ENCODE peak calls at places on chromosomes 3 and 15, in ten cellular contexts. One of them, this sample, is unnamed.

GRCh38 chr3:12393894-12394293 is 90.4 kb upstream of the TSEN2 start:
- DNase-seq in CD8-positive, alpha-beta memory T cell: no peak
- DNase-seq in heart right ventricle: no peak
- DNase-seq in pancreas: no peak
- DNase-seq in esophagus muscularis mucosa: no peak
- DNase-seq in cardiac muscle cell: no peak
- DNase-seq in CD4-positive, alpha-beta memory T cell: no peak
- DNase-seq in A549: no peak
- DNase-seq in psoas muscle: no peak
- DNase-seq in neural progenitor cell: no peak
- DNase-seq in this sample: no peak

GRCh38 chr3:41682996-41683395 is 278.9 kb downstream of the ULK4 start:
- DNase-seq in A549: no peak
- DNase-seq in cardiac muscle cell: no peak
- DNase-seq in CD4-positive, alpha-beta memory T cell: no peak
- DNase-seq in neural progenitor cell: no peak
- DNase-seq in heart right ventricle: no peak
- DNase-seq in CD8-positive, alpha-beta memory T cell: no peak
- DNase-seq in psoas muscle: no peak
- DNase-seq in esophagus muscularis mucosa: no peak
- DNase-seq in pancreas: no peak
- DNase-seq in this sample: no peak

GRCh38 chr3:183265157-183265642 is 12.1 kb downstream of the B3GNT5 start:
- DNase-seq in psoas muscle: no peak
- DNase-seq in cardiac muscle cell: no peak
- DNase-seq in heart right ventricle: peak; percentile 21
- DNase-seq in pancreas: no peak
- DNase-seq in CD4-positive, alpha-beta memory T cell: no peak
- DNase-seq in A549: no peak
- DNase-seq in CD8-positive, alpha-beta memory T cell: no peak
- DNase-seq in esophagus muscularis mucosa: no peak
- DNase-seq in neural progenitor cell: peak; percentile 82
- DNase-seq in this sample: no peak

GRCh38 chr15:66115568-66116206 is 137.9 kb downstream of the MEGF11 start:
- DNase-seq in heart right ventricle: no peak
- DNase-seq in neural progenitor cell: no peak
- DNase-seq in psoas muscle: no peak
- DNase-seq in pancreas: no peak
- DNase-seq in CD8-positive, alpha-beta memory T cell: peak; percentile 59
- DNase-seq in CD4-positive, alpha-beta memory T cell: peak; percentile 61
- DNase-seq in A549: no peak
- DNase-seq in esophagus muscularis mucosa: no peak
- DNase-seq in cardiac muscle cell: no peak
- DNase-seq in this sample: no peak

GRCh38 chr15:48650931-48651330 is 5.4 kb upstream of the FBN1 start:
- DNase-seq in heart right ventricle: no peak
- DNase-seq in A549: no peak
- DNase-seq in pancreas: no peak
- DNase-seq in CD4-positive, alpha-beta memory T cell: no peak
- DNase-seq in psoas muscle: no peak
- DNase-seq in CD8-positive, alpha-beta memory T cell: no peak
- DNase-seq in esophagus muscularis mucosa: peak; percentile 34
- DNase-seq in neural progenitor cell: no peak
- DNase-seq in cardiac muscle cell: no peak
- DNase-seq in this sample: no peak

GRCh38 chr3:13146643-13147143 is 73.5 kb upstream of the IQSEC1 start:
- DNase-seq in CD8-positive, alpha-beta memory T cell: no peak
- DNase-seq in CD4-positive, alpha-beta memory T cell: no peak
- DNase-seq in cardiac muscle cell: no peak
- DNase-seq in esophagus muscularis mucosa: no peak
- DNase-seq in heart right ventricle: no peak
- DNase-seq in A549: no peak
- DNase-seq in neural progenitor cell: no peak
- DNase-seq in psoas muscle: no peak
- DNase-seq in pancreas: no peak
- DNase-seq in this sample: no peak

GRCh38 chr15:84981054-84981710 is 474 bp upstream of the PDE8A start:
- DNase-seq in A549: peak; percentile 99
- DNase-seq in heart right ventricle: peak; percentile 97
- DNase-seq in esophagus muscularis mucosa: peak; percentile 96
- DNase-seq in cardiac muscle cell: peak; percentile 94
- DNase-seq in pancreas: peak; percentile 99
- DNase-seq in CD4-positive, alpha-beta memory T cell: peak; percentile 98
- DNase-seq in neural progenitor cell: peak; percentile 95
- DNase-seq in psoas muscle: peak; percentile 95
- DNase-seq in CD8-positive, alpha-beta memory T cell: peak; percentile 98
- DNase-seq in this sample: peak; percentile 85

GRCh38 chr3:356947-357346 is 160.4 kb downstream of the CHL1 start:
- DNase-seq in heart right ventricle: peak; percentile 17
- DNase-seq in esophagus muscularis mucosa: no peak
- DNase-seq in cardiac muscle cell: no peak
- DNase-seq in psoas muscle: no peak
- DNase-seq in CD4-positive, alpha-beta memory T cell: no peak
- DNase-seq in pancreas: no peak
- DNase-seq in A549: no peak
- DNase-seq in CD8-positive, alpha-beta memory T cell: no peak
- DNase-seq in neural progenitor cell: no peak
- DNase-seq in this sample: no peak

GRCh38 chr3:105394177-105394576 is 27.5 kb downstream of the ALCAM start:
- DNase-seq in CD4-positive, alpha-beta memory T cell: no peak
- DNase-seq in CD8-positive, alpha-beta memory T cell: no peak
- DNase-seq in pancreas: no peak
- DNase-seq in neural progenitor cell: no peak
- DNase-seq in cardiac muscle cell: no peak
- DNase-seq in A549: no peak
- DNase-seq in psoas muscle: no peak
- DNase-seq in esophagus muscularis mucosa: no peak
- DNase-seq in heart right ventricle: no peak
- DNase-seq in this sample: no peak

GRCh38 chr3:132253262-132253878 is 63.8 kb upstream of the ACP3 start:
- DNase-seq in A549: peak; percentile 23
- DNase-seq in neural progenitor cell: peak; percentile 71
- DNase-seq in esophagus muscularis mucosa: no peak
- DNase-seq in heart right ventricle: no peak
- DNase-seq in psoas muscle: no peak
- DNase-seq in CD4-positive, alpha-beta memory T cell: peak; percentile 3
- DNase-seq in pancreas: no peak
- DNase-seq in cardiac muscle cell: peak; percentile 66
- DNase-seq in CD8-positive, alpha-beta memory T cell: no peak
- DNase-seq in this sample: no peak

GRCh38 chr15:33013827-33014445 is 180.6 kb downstream of the FMN1 start:
- DNase-seq in heart right ventricle: no peak
- DNase-seq in CD4-positive, alpha-beta memory T cell: no peak
- DNase-seq in esophagus muscularis mucosa: no peak
- DNase-seq in psoas muscle: no peak
- DNase-seq in cardiac muscle cell: no peak
- DNase-seq in neural progenitor cell: no peak
- DNase-seq in A549: peak; percentile 75
- DNase-seq in pancreas: no peak
- DNase-seq in CD8-positive, alpha-beta memory T cell: no peak
- DNase-seq in this sample: no peak

GRCh38 chr15:63332367-63333078 is 49.1 kb downstream of the CA12 start:
- DNase-seq in psoas muscle: no peak
- DNase-seq in A549: peak; percentile 77
- DNase-seq in heart right ventricle: no peak
- DNase-seq in pancreas: no peak
- DNase-seq in CD4-positive, alpha-beta memory T cell: no peak
- DNase-seq in esophagus muscularis mucosa: no peak
- DNase-seq in CD8-positive, alpha-beta memory T cell: no peak
- DNase-seq in neural progenitor cell: no peak
- DNase-seq in cardiac muscle cell: no peak
- DNase-seq in this sample: no peak

DNA sequence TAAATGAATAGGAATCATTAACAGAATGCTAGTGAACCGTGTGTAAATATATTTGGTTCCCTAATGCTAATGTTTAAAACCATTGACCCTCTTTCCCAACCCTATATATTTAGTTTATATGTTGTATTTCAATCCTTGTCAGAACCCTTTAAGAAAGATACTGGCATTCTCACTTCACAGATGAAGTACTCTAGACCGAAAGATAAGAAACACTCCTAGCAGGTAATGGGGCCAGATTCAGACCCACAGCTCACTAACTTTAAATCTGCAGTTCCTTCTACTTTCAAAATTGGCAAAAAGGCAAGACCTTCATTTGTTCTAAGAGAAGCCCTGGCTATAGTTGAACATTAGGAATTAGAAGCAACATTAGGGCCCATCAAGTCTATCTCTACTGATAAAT is 42.3 kb upstream of the TM4SF4 start:
- DNase-seq in psoas muscle: no peak
- DNase-seq in neural progenitor cell: no peak
- DNase-seq in esophagus muscularis mucosa: no peak
- DNase-seq in cardiac muscle cell: no peak
- DNase-seq in heart right ventricle: no peak
- DNase-seq in pancreas: no peak
- DNase-seq in A549: no peak
- DNase-seq in CD8-positive, alpha-beta memory T cell: no peak
- DNase-seq in CD4-positive, alpha-beta memory T cell: no peak
- DNase-seq in this sample: no peak
- H3K27ac ChIP-seq in psoas muscle: no peak overlapping the region
- H3K27ac ChIP-seq in neural progenitor cell: no peak overlapping the region
- H3K27ac ChIP-seq in esophagus muscularis mucosa: no peak overlapping the region
- H3K27ac ChIP-seq in cardiac muscle cell: no peak overlapping the region
- H3K27ac ChIP-seq in heart right ventricle: no peak overlapping the region
- H3K27ac ChIP-seq in pancreas: no peak overlapping the region
- H3K27ac ChIP-seq in A549: no peak overlapping the region
- H3K27ac ChIP-seq in CD8-positive, alpha-beta memory T cell: no peak overlapping the region
- H3K27ac ChIP-seq in CD4-positive, alpha-beta memory T cell: no peak overlapping the region
- H3K27ac ChIP-seq in this sample: no peak overlapping the region

DNA sequence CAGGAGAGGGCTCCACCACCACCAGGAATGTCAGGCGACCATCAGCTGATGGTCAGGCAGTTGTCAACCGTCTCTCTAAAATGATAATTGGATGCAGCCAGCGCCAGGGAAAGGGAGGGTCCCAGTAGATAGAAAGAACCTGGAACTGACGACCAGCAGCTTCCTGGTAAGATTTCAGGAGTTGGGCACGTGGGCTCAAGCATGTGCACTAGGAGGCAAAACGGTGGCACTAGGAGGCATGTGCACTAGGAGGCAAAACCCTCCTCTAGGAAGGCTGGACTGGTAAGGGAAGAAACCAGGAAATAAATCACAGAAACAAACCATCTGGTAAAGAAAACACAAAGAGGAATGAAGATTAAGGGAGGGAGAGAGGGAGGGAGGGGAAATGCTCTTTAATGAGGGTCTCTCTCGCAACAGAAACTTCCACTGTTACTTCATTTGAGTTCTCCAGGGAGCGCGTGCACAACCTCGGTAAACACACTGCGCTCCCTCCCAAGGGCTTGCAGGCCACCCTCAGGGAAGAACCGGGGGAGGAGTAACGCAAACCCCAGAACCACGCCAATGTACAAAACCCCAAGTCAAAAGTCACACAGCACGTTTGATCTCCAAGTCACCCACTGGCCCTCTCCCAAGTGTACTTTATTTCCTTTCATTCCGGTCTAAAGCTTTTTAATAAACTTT is 116.7 kb downstream of the XXYLT1 start:
- DNase-seq in heart right ventricle: no peak
- DNase-seq in A549: no peak
- DNase-seq in CD8-positive, alpha-beta memory T cell: no peak
- DNase-seq in psoas muscle: no peak
- DNase-seq in pancreas: no peak
- DNase-seq in esophagus muscularis mucosa: no peak
- DNase-seq in CD4-positive, alpha-beta memory T cell: no peak
- DNase-seq in neural progenitor cell: no peak
- DNase-seq in cardiac muscle cell: no peak
- DNase-seq in this sample: no peak
- H3K4me1 ChIP-seq in heart right ventricle: peaks cover 69% of the 10 kb centered on the region
- H3K4me1 ChIP-seq in A549: peaks cover 7% of the 10 kb centered on the region
- H3K4me1 ChIP-seq in CD8-positive, alpha-beta memory T cell: peaks cover 6% of the 10 kb centered on the region
- H3K4me1 ChIP-seq in psoas muscle: peaks cover 21% of the 10 kb centered on the region
- H3K4me1 ChIP-seq in pancreas: no peaks in the 10 kb centered on the region
- H3K4me1 ChIP-seq in esophagus muscularis mucosa: peaks cover 71% of the 10 kb centered on the region
- H3K4me1 ChIP-seq in CD4-positive, alpha-beta memory T cell: peaks cover 16% of the 10 kb centered on the region
- H3K4me1 ChIP-seq in neural progenitor cell: peaks cover 64% of the 10 kb centered on the region
- H3K4me1 ChIP-seq in cardiac muscle cell: peaks cover 22% of the 10 kb centered on the region
- H3K4me1 ChIP-seq in this sample: peaks cover 17% of the 10 kb centered on the region

DNA sequence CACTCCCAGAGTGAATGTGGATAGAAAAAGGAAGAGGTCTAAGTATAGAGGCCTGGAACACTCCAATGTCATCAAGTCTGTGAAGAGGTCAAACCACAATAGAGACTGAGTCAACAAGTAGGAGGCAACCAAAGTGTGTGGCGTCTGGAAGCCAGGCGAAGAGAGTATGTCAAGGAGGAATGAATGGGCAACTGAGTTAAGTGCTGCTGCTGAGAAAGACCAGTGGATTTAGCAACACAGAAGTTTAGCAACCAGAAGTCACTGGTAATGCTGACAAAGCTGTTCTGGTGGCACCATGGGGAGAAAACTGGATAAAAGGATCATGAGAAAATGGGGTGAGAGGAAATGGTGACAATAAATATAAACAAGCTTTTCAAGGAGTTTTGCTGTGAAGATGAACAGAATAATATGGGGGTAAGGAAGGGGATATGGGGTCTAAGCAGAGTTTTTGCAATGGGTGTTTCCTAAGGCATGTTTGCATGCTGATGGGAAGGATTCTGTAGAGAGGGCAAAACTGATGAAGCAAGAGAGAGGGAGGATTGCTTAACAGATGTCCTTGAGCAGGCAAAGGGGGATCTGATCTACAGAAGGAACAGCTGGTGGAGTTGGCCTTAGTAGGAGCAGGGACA is 38.4 kb downstream of the PCOLCE2 start:
- DNase-seq in neural progenitor cell: no peak
- DNase-seq in heart right ventricle: no peak
- DNase-seq in cardiac muscle cell: no peak
- DNase-seq in psoas muscle: peak; percentile 21
- DNase-seq in CD4-positive, alpha-beta memory T cell: no peak
- DNase-seq in A549: peak; percentile 17
- DNase-seq in esophagus muscularis mucosa: no peak
- DNase-seq in CD8-positive, alpha-beta memory T cell: no peak
- DNase-seq in pancreas: no peak
- DNase-seq in this sample: no peak
- H3K4me3 ChIP-seq in neural progenitor cell: no peak overlapping the region
- H3K4me3 ChIP-seq in heart right ventricle: no peak overlapping the region
- H3K4me3 ChIP-seq in cardiac muscle cell: no peak overlapping the region
- H3K4me3 ChIP-seq in psoas muscle: no peak overlapping the region
- H3K4me3 ChIP-seq in CD4-positive, alpha-beta memory T cell: no peak overlapping the region
- H3K4me3 ChIP-seq in A549: no peak overlapping the region
- H3K4me3 ChIP-seq in esophagus muscularis mucosa: no peak overlapping the region
- H3K4me3 ChIP-seq in CD8-positive, alpha-beta memory T cell: no peak overlapping the region
- H3K4me3 ChIP-seq in pancreas: no peak overlapping the region
- H3K4me3 ChIP-seq in this sample: no peak overlapping the region

DNA sequence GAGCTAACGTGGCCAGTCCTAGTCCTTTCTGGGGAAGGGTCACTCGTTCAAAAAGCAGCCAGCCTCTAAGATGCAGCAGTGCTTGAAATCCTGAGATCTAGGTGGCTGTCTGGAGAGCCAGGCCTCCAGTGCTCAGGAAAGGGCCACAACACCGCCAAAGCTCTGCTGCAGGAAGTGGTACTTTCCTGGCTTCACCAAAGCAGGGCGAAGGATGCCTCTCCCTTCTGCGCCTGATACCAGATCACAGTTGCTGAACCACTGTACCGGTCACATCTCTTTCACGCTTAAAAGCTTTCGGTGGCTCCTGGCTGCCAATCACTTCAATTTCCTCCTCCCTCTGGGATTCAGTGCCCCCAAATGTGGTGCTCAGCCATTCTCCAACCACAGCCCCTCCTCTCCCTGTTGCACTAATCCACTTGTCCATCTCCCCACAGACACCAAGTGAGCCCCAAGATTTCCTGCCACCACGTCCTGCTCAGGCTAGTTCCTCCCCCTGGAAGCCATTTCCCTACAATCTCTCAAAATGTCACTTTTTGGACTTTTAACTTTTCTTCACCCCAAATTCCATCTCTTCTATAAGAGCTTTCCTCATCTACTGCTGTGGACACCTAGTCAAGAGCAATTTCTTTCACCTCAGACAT is 103.9 kb upstream of the LPP start:
- DNase-seq in A549: no peak
- DNase-seq in neural progenitor cell: no peak
- DNase-seq in CD8-positive, alpha-beta memory T cell: peak; percentile 21
- DNase-seq in esophagus muscularis mucosa: no peak
- DNase-seq in psoas muscle: no peak
- DNase-seq in cardiac muscle cell: no peak
- DNase-seq in CD4-positive, alpha-beta memory T cell: peak; percentile 46
- DNase-seq in pancreas: no peak
- DNase-seq in heart right ventricle: no peak
- DNase-seq in this sample: no peak
- H3K27ac ChIP-seq in A549: no peak overlapping the region
- H3K27ac ChIP-seq in neural progenitor cell: no peak overlapping the region
- H3K27ac ChIP-seq in CD8-positive, alpha-beta memory T cell: no peak overlapping the region
- H3K27ac ChIP-seq in esophagus muscularis mucosa: peak overlapping the region; percentile 89
- H3K27ac ChIP-seq in psoas muscle: no peak overlapping the region
- H3K27ac ChIP-seq in cardiac muscle cell: no peak overlapping the region
- H3K27ac ChIP-seq in CD4-positive, alpha-beta memory T cell: no peak overlapping the region
- H3K27ac ChIP-seq in pancreas: no peak overlapping the region
- H3K27ac ChIP-seq in heart right ventricle: no peak overlapping the region
- H3K27ac ChIP-seq in this sample: no peak overlapping the region